ENCODE peak calls at places on chromosomes 12 and 14, in five cellular contexts. P is natural killer cell, H is IMR-90, G is activated B cell treated with CpG ODN at 0.5 μM for 24 hours, X is GM12892. O is an unnamed sample.

GRCh38 chr12:100326208-100326607 is 30.7 kb upstream of the SLC17A8 start:
- DNase-seq in P (no peak), H (peak; percentile 11), G (no peak), X (no peak), O (no peak)

GRCh38 chr12:106527356-106527755 is 55.4 kb upstream of the RFX4 start:
- DNase-seq in P (no peak), H (peak; percentile 18), G (no peak), X (no peak), O (no peak)

GRCh38 chr14:53758141-53758540 is 198.5 kb downstream of the BMP4 start:
- DNase-seq in P (no peak), H (no peak), G (no peak), X (no peak), O (no peak)

GRCh38 chr12:107402041-107403022 is 283.3 kb upstream of the PWP1 start:
- DNase-seq in P (peak; percentile 40), H (peak; percentile 62), G (no peak), X (peak; percentile 22), O (peak; percentile 18)

GRCh38 chr12:105083551-105084105 is 630 bp downstream of the ALDH1L2 start:
- DNase-seq in P (no peak), H (peak; percentile 77), G (peak; percentile 23), X (no peak), O (no peak)

GRCh38 chr14:105087963-105088811 is 23.0 kb upstream of the GPR132 start:
- DNase-seq in P (no peak), H (peak; percentile 74), G (peak; percentile 15), X (peak; percentile 14), O (no peak)

GRCh38 chr12:51678086-51678724 is 87.2 kb downstream of the SCN8A start:
- DNase-seq in P (no peak), H (peak; percentile 67), G (no peak), X (peak; percentile 11), O (no peak)

GRCh38 chr12:21223930-21224329 is 92.9 kb downstream of the SLCO1B1 start:
- DNase-seq in P (no peak), H (no peak), G (no peak), X (no peak), O (no peak)

GRCh38 chr14:102317564-102318248 is 1.8 kb upstream of the ZNF839 start:
- DNase-seq in P (no peak), H (no peak), G (no peak), X (no peak), O (no peak)

GRCh38 chr14:80663541-80663940 is 278.0 kb downstream of the CEP128 start:
- DNase-seq in P (no peak), H (no peak), G (no peak), X (no peak), O (no peak)

GRCh38 chr12:130702966-130703732 is 12.9 kb downstream of the RIMBP2 start:
- DNase-seq in P (no peak), H (no peak), G (no peak), X (no peak), O (no peak)

GRCh38 chr12:25052191-25053020 is 103.5 kb upstream of the BCAT1 start:
- DNase-seq in P (peak; percentile 70), H (no peak), G (peak; percentile 68), X (no peak), O (peak; percentile 95)

GRCh38 chr14:58752782-58753181 is 115.0 kb downstream of the DACT1 start:
- DNase-seq in P (no peak), H (no peak), G (no peak), X (no peak), O (no peak)

GRCh38 chr14:104928391-104929133 is 3.9 kb downstream of the PLD4 start:
- DNase-seq in P (no peak), H (no peak), G (peak; percentile 15), X (no peak), O (no peak)

GRCh38 chr14:36723551-36723950 is 61.9 kb downstream of the PAX9 start:
- DNase-seq in P (no peak), H (no peak), G (no peak), X (no peak), O (no peak)

GRCh38 chr12:93098077-93098476 is 169.0 kb upstream of the EEA1 start:
- DNase-seq in P (peak; percentile 23), H (peak; percentile 35), G (peak; percentile 23), X (peak; percentile 10), O (peak; percentile 72)

GRCh38 chr12:56897844-56898341 is 36.3 kb downstream of the SDR9C7 start:
- DNase-seq in P (no peak), H (peak; percentile 4), G (no peak), X (no peak), O (no peak)

GRCh38 chr12:95548056-95548538 is 3.2 kb downstream of the USP44 start:
- DNase-seq in P (no peak), H (no peak), G (peak; percentile 46), X (no peak), O (no peak)

GRCh38 chr14:74595006-74595735 is 16.9 kb downstream of the LTBP2 start:
- DNase-seq in P (no peak), H (peak; percentile 73), G (no peak), X (no peak), O (no peak)

GRCh38 chr12:71164877-71165197 is 7.0 kb upstream of the TSPAN8 start:
- DNase-seq in P (no peak), H (no peak), G (no peak), X (no peak), O (no peak)

GRCh38 chr12:118617922-118618450 is 241.6 kb downstream of the SUDS3 start:
- DNase-seq in P (no peak), H (no peak), G (no peak), X (no peak), O (no peak)

GRCh38 chr14:88995437-88996198 is 171.2 kb downstream of the TTC8 start:
- DNase-seq in P (no peak), H (peak; percentile 94), G (no peak), X (no peak), O (no peak)

GRCh38 chr12:122064034-122064777 is 14.3 kb upstream of the MLXIP start:
- DNase-seq in P (no peak), H (peak; percentile 90), G (no peak), X (peak; percentile 58), O (no peak)